ENCODE peak calls at places on chromosomes 6 and 20, in nine cellular contexts. One of them, this sample, is unnamed.

GRCh38 chr6:35733633-35734032 is 3.2 kb upstream of the ARMC12 start:
- DNase-seq in GM10248: no peak
- DNase-seq in mucosa of descending colon: no peak
- DNase-seq in HepG2: no peak
- DNase-seq in Peyer's patch: no peak
- DNase-seq in GM06990: no peak
- DNase-seq in PC-9: no peak
- DNase-seq in endodermal cell: no peak
- DNase-seq in retinal pigment epithelial cell: no peak
- DNase-seq in this sample: no peak

GRCh38 chr6:19837511-19838441 is 606 bp downstream of the ID4 start:
- DNase-seq in GM10248: no peak
- DNase-seq in mucosa of descending colon: peak
- DNase-seq in Peyer's patch: no peak
- DNase-seq in GM06990: no peak
- DNase-seq in endodermal cell: peak
- DNase-seq in PC-9: no peak
- DNase-seq in HepG2: peak
- DNase-seq in retinal pigment epithelial cell: no peak
- DNase-seq in this sample: no peak

GRCh38 chr6:101391772-101392560 is 1.5 kb upstream of the GRIK2 start:
- DNase-seq in PC-9: no peak
- DNase-seq in GM06990: no peak
- DNase-seq in endodermal cell: peak
- DNase-seq in mucosa of descending colon: no peak
- DNase-seq in HepG2: no peak
- DNase-seq in Peyer's patch: no peak
- DNase-seq in GM10248: no peak
- DNase-seq in retinal pigment epithelial cell: no peak
- DNase-seq in this sample: no peak

GRCh38 chr6:62202078-62202477 is 83.9 kb downstream of the KHDRBS2 start:
- DNase-seq in Peyer's patch: no peak
- DNase-seq in GM06990: no peak
- DNase-seq in endodermal cell: no peak
- DNase-seq in mucosa of descending colon: no peak
- DNase-seq in HepG2: no peak
- DNase-seq in retinal pigment epithelial cell: no peak
- DNase-seq in GM10248: no peak
- DNase-seq in PC-9: no peak
- DNase-seq in this sample: no peak

GRCh38 chr6:14273196-14273595 is 155.6 kb downstream of the CD83 start:
- DNase-seq in retinal pigment epithelial cell: no peak
- DNase-seq in mucosa of descending colon: no peak
- DNase-seq in GM10248: no peak
- DNase-seq in endodermal cell: peak
- DNase-seq in PC-9: no peak
- DNase-seq in GM06990: no peak
- DNase-seq in HepG2: no peak
- DNase-seq in Peyer's patch: no peak
- DNase-seq in this sample: no peak

GRCh38 chr20:20441259-20441658 is 73.4 kb downstream of the INSM1 start:
- DNase-seq in GM06990: no peak
- DNase-seq in Peyer's patch: no peak
- DNase-seq in PC-9: no peak
- DNase-seq in retinal pigment epithelial cell: no peak
- DNase-seq in HepG2: no peak
- DNase-seq in GM10248: no peak
- DNase-seq in mucosa of descending colon: peak
- DNase-seq in endodermal cell: peak
- DNase-seq in this sample: no peak

GRCh38 chr6:111872521-111873177 is 603 bp downstream of the FYN start:
- DNase-seq in HepG2: no peak
- DNase-seq in retinal pigment epithelial cell: no peak
- DNase-seq in GM10248: peak
- DNase-seq in GM06990: peak
- DNase-seq in mucosa of descending colon: peak
- DNase-seq in PC-9: peak
- DNase-seq in Peyer's patch: peak
- DNase-seq in endodermal cell: peak
- DNase-seq in this sample: peak

GRCh38 chr6:41442800-41443501 is 103.2 kb upstream of the FOXP4 start:
- DNase-seq in retinal pigment epithelial cell: no peak
- DNase-seq in endodermal cell: peak
- DNase-seq in GM10248: no peak
- DNase-seq in PC-9: no peak
- DNase-seq in mucosa of descending colon: no peak
- DNase-seq in HepG2: no peak
- DNase-seq in Peyer's patch: no peak
- DNase-seq in GM06990: no peak
- DNase-seq in this sample: no peak

GRCh38 chr6:127483399-127484055 is 24.3 kb upstream of the KIAA0408 start:
- DNase-seq in GM06990: no peak
- DNase-seq in mucosa of descending colon: no peak
- DNase-seq in retinal pigment epithelial cell: no peak
- DNase-seq in Peyer's patch: no peak
- DNase-seq in endodermal cell: peak
- DNase-seq in GM10248: no peak
- DNase-seq in HepG2: no peak
- DNase-seq in PC-9: no peak
- DNase-seq in this sample: no peak

GRCh38 chr6:168678177-168678576 is 237.2 kb downstream of the SMOC2 start:
- DNase-seq in GM06990: no peak
- DNase-seq in PC-9: peak
- DNase-seq in endodermal cell: no peak
- DNase-seq in mucosa of descending colon: no peak
- DNase-seq in GM10248: no peak
- DNase-seq in HepG2: no peak
- DNase-seq in retinal pigment epithelial cell: no peak
- DNase-seq in Peyer's patch: no peak
- DNase-seq in this sample: no peak

GRCh38 chr20:13402171-13402760 is 181.2 kb downstream of the ISM1 start:
- DNase-seq in retinal pigment epithelial cell: no peak
- DNase-seq in endodermal cell: no peak
- DNase-seq in PC-9: no peak
- DNase-seq in Peyer's patch: no peak
- DNase-seq in GM06990: no peak
- DNase-seq in HepG2: no peak
- DNase-seq in GM10248: no peak
- DNase-seq in mucosa of descending colon: peak
- DNase-seq in this sample: no peak

GRCh38 chr6:140182819-140183218 is 808.4 kb upstream of the CITED2 start:
- DNase-seq in mucosa of descending colon: no peak
- DNase-seq in GM10248: no peak
- DNase-seq in endodermal cell: no peak
- DNase-seq in PC-9: no peak
- DNase-seq in HepG2: no peak
- DNase-seq in GM06990: no peak
- DNase-seq in retinal pigment epithelial cell: no peak
- DNase-seq in Peyer's patch: no peak
- DNase-seq in this sample: no peak

GRCh38 chr6:24935753-24936152 is at the start of gene RIPOR2:
- DNase-seq in Peyer's patch: peak
- DNase-seq in retinal pigment epithelial cell: no peak
- DNase-seq in PC-9: no peak
- DNase-seq in HepG2: no peak
- DNase-seq in GM06990: peak
- DNase-seq in mucosa of descending colon: peak
- DNase-seq in GM10248: peak
- DNase-seq in endodermal cell: peak
- DNase-seq in this sample: peak
- TF ChIP-seq CTCF in Peyer's patch: no peak
- TF ChIP-seq CTCF in retinal pigment epithelial cell: peak
- TF ChIP-seq CTCF in PC-9: no peak
- TF ChIP-seq CTCF in HepG2: no peak
- TF ChIP-seq CTCF in GM06990: peak
- TF ChIP-seq CTCF in mucosa of descending colon: no peak
- TF ChIP-seq CTCF in GM10248: peak
- TF ChIP-seq CTCF in endodermal cell: peak
- TF ChIP-seq CTCF in this sample: peak

GRCh38 chr20:672975-673604 is 2.5 kb downstream of the SCRT2 start:
- DNase-seq in PC-9: peak
- DNase-seq in mucosa of descending colon: no peak
- DNase-seq in Peyer's patch: no peak
- DNase-seq in GM10248: no peak
- DNase-seq in GM06990: no peak
- DNase-seq in endodermal cell: peak
- DNase-seq in HepG2: no peak
- DNase-seq in retinal pigment epithelial cell: no peak
- DNase-seq in this sample: no peak
- TF ChIP-seq CTCF in PC-9: peak
- TF ChIP-seq CTCF in mucosa of descending colon: no peak
- TF ChIP-seq CTCF in Peyer's patch: no peak
- TF ChIP-seq CTCF in GM10248: no peak
- TF ChIP-seq CTCF in GM06990: peak
- TF ChIP-seq CTCF in endodermal cell: peak
- TF ChIP-seq CTCF in HepG2: peak
- TF ChIP-seq CTCF in retinal pigment epithelial cell: peak
- TF ChIP-seq CTCF in this sample: no peak

DNA sequence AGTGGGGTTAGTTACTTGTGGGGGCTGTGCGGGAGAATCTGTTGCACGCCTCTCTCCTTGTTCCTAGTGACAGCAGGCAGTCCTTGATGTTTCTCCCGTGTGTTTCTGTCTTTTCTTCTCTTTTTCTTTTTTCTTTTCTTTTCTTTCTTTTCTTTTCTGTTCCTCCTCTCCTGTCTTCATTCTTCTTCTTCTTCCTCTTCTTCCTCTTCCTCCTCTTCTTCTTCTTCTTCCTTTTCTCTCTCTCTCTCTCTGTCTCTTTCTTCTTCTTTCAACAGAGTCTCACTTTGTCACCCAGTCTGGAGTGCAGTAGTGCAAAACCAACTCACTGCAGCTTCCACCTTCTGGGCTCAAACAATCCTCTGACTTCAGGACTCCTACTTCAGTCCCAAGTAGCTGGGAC is 6.8 kb upstream of the AIG1 start:
- DNase-seq in HepG2: no peak
- DNase-seq in GM06990: no peak
- DNase-seq in GM10248: no peak
- DNase-seq in PC-9: no peak
- DNase-seq in Peyer's patch: no peak
- DNase-seq in mucosa of descending colon: no peak
- DNase-seq in endodermal cell: no peak
- DNase-seq in retinal pigment epithelial cell: no peak
- DNase-seq in this sample: no peak
- TF ChIP-seq CTCF in HepG2: no peak
- TF ChIP-seq CTCF in GM06990: no peak
- TF ChIP-seq CTCF in GM10248: no peak
- TF ChIP-seq CTCF in PC-9: no peak
- TF ChIP-seq CTCF in Peyer's patch: no peak
- TF ChIP-seq CTCF in mucosa of descending colon: no peak
- TF ChIP-seq CTCF in endodermal cell: no peak
- TF ChIP-seq CTCF in retinal pigment epithelial cell: no peak
- TF ChIP-seq CTCF in this sample: no peak

GRCh38 chr6:103797738-103798137 is 1062.0 kb downstream of the HACE1 start:
- DNase-seq in endodermal cell: no peak
- DNase-seq in PC-9: no peak
- DNase-seq in GM10248: no peak
- DNase-seq in GM06990: no peak
- DNase-seq in retinal pigment epithelial cell: no peak
- DNase-seq in mucosa of descending colon: no peak
- DNase-seq in Peyer's patch: no peak
- DNase-seq in HepG2: no peak
- DNase-seq in this sample: no peak
- TF ChIP-seq CTCF in endodermal cell: peak
- TF ChIP-seq CTCF in PC-9: peak
- TF ChIP-seq CTCF in GM10248: peak
- TF ChIP-seq CTCF in GM06990: peak
- TF ChIP-seq CTCF in retinal pigment epithelial cell: peak
- TF ChIP-seq CTCF in mucosa of descending colon: no peak
- TF ChIP-seq CTCF in Peyer's patch: no peak
- TF ChIP-seq CTCF in HepG2: peak
- TF ChIP-seq CTCF in this sample: no peak

GRCh38 chr20:40676466-40676865 is 12.6 kb downstream of the MAFB start:
- DNase-seq in endodermal cell: no peak
- DNase-seq in Peyer's patch: no peak
- DNase-seq in PC-9: no peak
- DNase-seq in GM06990: no peak
- DNase-seq in mucosa of descending colon: no peak
- DNase-seq in HepG2: no peak
- DNase-seq in GM10248: no peak
- DNase-seq in retinal pigment epithelial cell: no peak
- DNase-seq in this sample: no peak
- TF ChIP-seq CTCF in endodermal cell: no peak
- TF ChIP-seq CTCF in Peyer's patch: no peak
- TF ChIP-seq CTCF in PC-9: no peak
- TF ChIP-seq CTCF in GM06990: no peak
- TF ChIP-seq CTCF in mucosa of descending colon: no peak
- TF ChIP-seq CTCF in HepG2: no peak
- TF ChIP-seq CTCF in GM10248: no peak
- TF ChIP-seq CTCF in retinal pigment epithelial cell: no peak
- TF ChIP-seq CTCF in this sample: no peak

GRCh38 chr6:154157706-154158105 is 118.7 kb downstream of the OPRM1 start:
- DNase-seq in GM10248: no peak
- DNase-seq in HepG2: no peak
- DNase-seq in GM06990: no peak
- DNase-seq in Peyer's patch: no peak
- DNase-seq in mucosa of descending colon: no peak
- DNase-seq in PC-9: no peak
- DNase-seq in retinal pigment epithelial cell: no peak
- DNase-seq in endodermal cell: no peak
- DNase-seq in this sample: no peak

GRCh38 chr6:154157082-154157481 is 118.0 kb downstream of the OPRM1 start:
- DNase-seq in retinal pigment epithelial cell: no peak
- DNase-seq in Peyer's patch: no peak
- DNase-seq in GM06990: no peak
- DNase-seq in GM10248: peak
- DNase-seq in mucosa of descending colon: no peak
- DNase-seq in HepG2: no peak
- DNase-seq in PC-9: no peak
- DNase-seq in endodermal cell: no peak
- DNase-seq in this sample: no peak

GRCh38 chr6:154159126-154159525 is 120.1 kb downstream of the OPRM1 start:
- DNase-seq in GM06990: no peak
- DNase-seq in retinal pigment epithelial cell: no peak
- DNase-seq in HepG2: no peak
- DNase-seq in Peyer's patch: no peak
- DNase-seq in PC-9: no peak
- DNase-seq in mucosa of descending colon: no peak
- DNase-seq in endodermal cell: no peak
- DNase-seq in GM10248: no peak
- DNase-seq in this sample: no peak

GRCh38 chr6:154156135-154156948 is 117.3 kb downstream of the OPRM1 start:
- DNase-seq in PC-9: peak
- DNase-seq in HepG2: peak
- DNase-seq in GM06990: peak
- DNase-seq in Peyer's patch: peak
- DNase-seq in retinal pigment epithelial cell: peak
- DNase-seq in mucosa of descending colon: peak
- DNase-seq in GM10248: peak
- DNase-seq in endodermal cell: peak
- DNase-seq in this sample: peak

DNA sequence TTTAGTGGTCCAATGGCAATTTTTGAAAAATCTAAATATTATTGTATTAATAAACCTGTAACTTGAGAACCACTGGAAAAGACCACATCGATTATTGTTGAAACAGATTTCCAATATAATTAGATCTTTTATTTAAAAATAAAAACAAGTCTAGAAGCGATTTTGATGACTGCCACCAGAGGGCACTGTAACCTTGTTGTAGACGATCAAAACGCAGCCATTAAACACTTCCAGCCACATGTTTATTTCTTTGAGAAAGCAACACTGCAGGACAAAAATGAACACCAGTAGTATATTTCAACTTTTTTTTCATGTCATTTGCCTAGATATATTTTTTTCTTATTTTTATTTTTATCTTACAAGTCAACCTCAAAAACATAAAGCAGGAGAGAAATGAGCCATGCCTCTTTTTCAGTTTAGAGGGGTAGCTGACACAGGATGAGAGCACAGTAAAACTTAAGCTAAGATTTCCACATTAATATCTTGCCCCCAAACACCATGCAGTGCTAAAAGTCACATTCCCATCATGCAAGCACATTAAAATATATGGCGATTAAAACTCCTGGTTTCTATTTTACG is 115.4 kb downstream of the OPRM1 start:
- DNase-seq in HepG2: peak
- DNase-seq in Peyer's patch: peak
- DNase-seq in mucosa of descending colon: no peak
- DNase-seq in GM10248: peak
- DNase-seq in retinal pigment epithelial cell: peak
- DNase-seq in GM06990: peak
- DNase-seq in endodermal cell: peak
- DNase-seq in PC-9: peak
- DNase-seq in this sample: peak
- TF ChIP-seq CTCF in HepG2: peak
- TF ChIP-seq CTCF in Peyer's patch: peak
- TF ChIP-seq CTCF in mucosa of descending colon: peak
- TF ChIP-seq CTCF in GM10248: peak
- TF ChIP-seq CTCF in retinal pigment epithelial cell: peak
- TF ChIP-seq CTCF in GM06990: peak
- TF ChIP-seq CTCF in endodermal cell: peak
- TF ChIP-seq CTCF in PC-9: peak
- TF ChIP-seq CTCF in this sample: peak